ENCODE peak calls at places on chromosomes 13 and 19, in eight cellular contexts. C is uterus, Y is thoracic aorta, K is Panc1, M is GM23248, D is fibroblast of lung, S is pancreas, J is heart right ventricle. W is an unnamed sample.

GRCh38 chr13:79501538-79502232 is 20.7 kb downstream of the NDFIP2 start:
- DNase-seq in C (no peak), Y (no peak), K (no peak), M (peak; percentile 29), D (peak; percentile 75), S (no peak), J (no peak), W (no peak)

GRCh38 chr19:33405491-33406461 is 32.3 kb downstream of the CEBPG start:
- DNase-seq in C (peak; percentile 14), Y (no peak), K (no peak), M (no peak), D (no peak), S (peak; percentile 22), J (no peak), W (no peak)

GRCh38 chr13:49314344-49314882 is 66.7 kb downstream of the CDADC1 start:
- DNase-seq in C (no peak), Y (no peak), K (no peak), M (peak; percentile 79), D (peak; percentile 74), S (no peak), J (no peak), W (no peak)

GRCh38 chr19:35518313-35518712 is 4.9 kb upstream of the DMKN start:
- DNase-seq in C (no peak), Y (no peak), K (peak; percentile 88), M (peak; percentile 98), D (peak; percentile 92), S (no peak), J (no peak), W (no peak)

GRCh38 chr13:73945871-73946270 is 188.3 kb downstream of the KLF12 start:
- DNase-seq in C (no peak), Y (no peak), K (no peak), M (peak; percentile 61), D (peak; percentile 57), S (no peak), J (peak; percentile 49), W (peak; percentile 4)

GRCh38 chr19:31289976-31290375 is 59.3 kb downstream of the TSHZ3 start:
- DNase-seq in C (no peak), Y (no peak), K (no peak), M (no peak), D (no peak), S (no peak), J (no peak), W (no peak)

GRCh38 chr13:43511260-43511970 is 275.4 kb downstream of the ENOX1 start:
- DNase-seq in C (no peak), Y (no peak), K (no peak), M (no peak), D (no peak), S (no peak), J (no peak), W (no peak)

GRCh38 chr13:34064456-34065205 is 246.7 kb downstream of the RFC3 start:
- DNase-seq in C (no peak), Y (no peak), K (no peak), M (no peak), D (peak; percentile 38), S (no peak), J (no peak), W (no peak)

GRCh38 chr19:18397242-18398202 is at the start of gene LRRC25:
- DNase-seq in C (no peak), Y (no peak), K (no peak), M (no peak), D (no peak), S (peak; percentile 51), J (peak; percentile 38), W (peak; percentile 54)

GRCh38 chr13:68064371-68064770 is 834.2 kb upstream of the PCDH9 start:
- DNase-seq in C (no peak), Y (no peak), K (no peak), M (no peak), D (peak; percentile 12), S (no peak), J (no peak), W (no peak)

GRCh38 chr13:42380420-42381164 is 108.6 kb downstream of the AKAP11 start:
- DNase-seq in C (no peak), Y (no peak), K (no peak), M (no peak), D (no peak), S (no peak), J (no peak), W (no peak)

GRCh38 chr13:113349491-113349890 is 14.4 kb downstream of the GRTP1 start:
- DNase-seq in C (no peak), Y (no peak), K (no peak), M (no peak), D (no peak), S (no peak), J (no peak), W (no peak)

GRCh38 chr13:69956343-69956742 is 151.3 kb upstream of the ATXN8OS start:
- DNase-seq in C (no peak), Y (no peak), K (no peak), M (no peak), D (no peak), S (no peak), J (no peak), W (no peak)

GRCh38 chr13:43583331-43583730 is 203.4 kb downstream of the ENOX1 start:
- DNase-seq in C (no peak), Y (no peak), K (no peak), M (peak; percentile 10), D (no peak), S (no peak), J (no peak), W (no peak)

GRCh38 chr19:37412700-37413099 is 41.8 kb downstream of the ZNF527 start:
- DNase-seq in C (no peak), Y (no peak), K (no peak), M (no peak), D (no peak), S (no peak), J (no peak), W (no peak)

DNA sequence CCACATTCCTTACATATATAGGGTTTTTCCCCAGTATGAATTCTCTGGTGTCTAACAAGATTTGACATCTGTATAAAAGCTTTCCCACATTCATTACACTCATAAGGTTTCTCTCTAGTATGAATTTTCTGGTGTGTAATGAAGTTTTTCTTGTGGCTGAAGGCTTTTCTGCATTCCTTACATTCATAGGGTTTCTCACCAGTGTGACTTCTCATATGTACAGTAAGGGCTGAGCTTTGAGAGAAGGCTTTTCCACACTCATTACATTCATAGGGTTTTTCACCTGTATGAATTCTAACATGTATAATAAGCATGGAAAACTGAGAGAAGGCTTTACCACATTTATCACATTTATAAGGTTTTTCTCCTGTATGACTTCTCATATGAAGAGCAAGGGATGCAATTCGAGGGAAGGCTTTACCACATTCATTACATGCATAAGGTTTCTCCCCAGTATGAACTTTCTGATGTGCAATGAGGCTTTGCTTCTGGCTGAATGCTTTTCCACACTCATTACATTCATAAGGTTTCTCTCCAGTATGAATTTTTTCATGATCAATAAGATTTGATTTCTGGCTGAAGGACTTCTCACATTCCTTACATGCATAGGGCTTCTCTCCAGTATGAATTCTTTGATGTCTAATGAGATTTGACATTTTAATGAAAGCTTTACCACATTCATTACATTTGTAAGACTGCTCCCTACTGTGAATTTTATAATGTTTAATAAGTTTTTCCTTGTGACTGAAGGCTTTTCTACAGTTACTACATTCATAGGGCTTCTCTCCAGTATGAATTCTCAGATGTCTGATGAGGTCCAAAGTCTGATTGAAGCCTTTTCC is 42.6 kb downstream of the ZNF527 start:
- DNase-seq in C (no peak), Y (no peak), K (no peak), M (no peak), D (peak; percentile 2), S (no peak), J (no peak), W (peak; percentile 2)
- H3K36me3 ChIP-seq in C (peaks cover 8% of the 10 kb centered on the region), Y (peaks cover 35% of the 10 kb centered on the region), K (peaks cover 8% of the 10 kb centered on the region), M (peaks cover 57% of the 10 kb centered on the region), D (no peaks in the 10 kb centered on the region), S (no peaks in the 10 kb centered on the region), J (peaks cover 85% of the 10 kb centered on the region), W (no peaks in the 10 kb centered on the region)

GRCh38 chr19:4354897-4355296 is 11.5 kb downstream of the MPND start:
- DNase-seq in C (no peak), Y (no peak), K (no peak), M (no peak), D (no peak), S (peak; percentile 41), J (no peak), W (no peak)
- H3K36me3 ChIP-seq in C (no peaks in the 10 kb centered on the region), Y (peaks cover 4% of the 10 kb centered on the region), K (no peaks in the 10 kb centered on the region), M (peaks cover 5% of the 10 kb centered on the region), D (peaks cover 12% of the 10 kb centered on the region), S (peaks cover 17% of the 10 kb centered on the region), J (no peaks in the 10 kb centered on the region), W (peaks cover 2% of the 10 kb centered on the region)

DNA sequence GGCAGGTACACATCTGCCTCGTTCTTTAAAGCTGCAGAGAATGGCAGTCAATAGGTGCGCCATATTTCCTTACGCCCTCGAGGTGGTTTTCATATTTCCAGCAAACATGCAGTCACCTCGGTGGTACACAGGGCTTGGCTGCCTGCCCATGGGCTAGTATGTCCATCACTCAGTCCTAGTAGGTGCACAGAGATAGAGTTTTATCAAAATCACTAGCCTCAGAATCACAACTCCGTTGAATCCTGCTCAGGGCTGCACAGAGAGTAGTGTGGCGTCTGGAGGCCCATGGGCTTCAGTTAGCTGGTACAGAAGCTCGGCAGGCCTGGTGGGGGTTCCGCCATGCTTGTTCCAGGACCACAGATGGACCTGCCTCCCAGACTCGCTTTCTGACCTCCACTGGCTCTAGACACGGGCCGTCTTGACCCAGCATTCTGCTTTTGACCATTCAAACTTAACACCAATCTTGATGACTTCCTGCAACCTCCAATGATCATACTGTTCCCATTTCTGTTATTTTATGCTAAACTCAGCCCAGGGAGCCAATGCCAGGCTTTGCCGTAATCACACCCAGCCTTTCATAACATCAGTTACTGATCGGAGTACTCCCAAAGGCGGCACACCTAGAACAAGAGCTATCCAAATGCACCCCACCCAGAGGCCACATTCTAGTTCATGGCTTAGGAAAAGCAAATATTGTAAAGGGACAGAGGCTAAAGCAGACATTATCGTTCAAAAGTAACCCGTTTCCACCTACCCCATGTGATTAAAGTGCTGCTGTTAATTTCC is 120.4 kb downstream of the RAB20 start:
- DNase-seq in C (no peak), Y (no peak), K (no peak), M (no peak), D (no peak), S (no peak), J (no peak), W (no peak)
- H3K36me3 ChIP-seq in C (no peaks in the 10 kb centered on the region), Y (peaks cover 67% of the 10 kb centered on the region), K (no peaks in the 10 kb centered on the region), M (peaks cover 7% of the 10 kb centered on the region), D (peaks cover 8% of the 10 kb centered on the region), S (no peaks in the 10 kb centered on the region), J (peaks cover 50% of the 10 kb centered on the region), W (peaks cover 21% of the 10 kb centered on the region)

DNA sequence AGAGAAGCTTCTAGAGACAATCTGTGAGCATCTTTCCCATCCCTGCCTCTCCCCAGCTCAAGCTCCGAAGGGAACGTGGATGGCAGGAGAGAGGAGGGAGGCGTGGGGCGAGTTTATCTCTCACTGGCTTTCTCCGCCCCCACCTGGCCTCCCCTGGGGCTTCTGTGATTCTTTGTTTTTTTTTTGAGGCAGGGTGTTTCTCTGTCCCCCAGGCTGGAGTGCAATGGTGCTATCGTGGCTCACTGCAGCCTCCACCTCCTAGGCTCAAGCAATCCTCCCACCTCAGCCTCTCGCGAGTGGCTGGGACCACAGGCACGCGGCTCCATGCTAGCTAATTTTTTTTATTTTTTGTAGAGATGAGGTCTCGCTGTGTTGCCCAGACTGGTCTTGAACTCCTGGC is 23.0 kb downstream of the EFNA2 start:
- DNase-seq in C (no peak), Y (no peak), K (no peak), M (no peak), D (no peak), S (no peak), J (no peak), W (no peak)
- H3K36me3 ChIP-seq in C (no peaks in the 10 kb centered on the region), Y (no peaks in the 10 kb centered on the region), K (no peaks in the 10 kb centered on the region), M (no peaks in the 10 kb centered on the region), D (no peaks in the 10 kb centered on the region), S (no peaks in the 10 kb centered on the region), J (no peaks in the 10 kb centered on the region), W (no peaks in the 10 kb centered on the region)

W was measured in cardiac muscle cell.